ENCODE peak calls at places on chromosomes 13 and 19, in nine cellular contexts. G is T-helper 17 cell; A is effector memory CD4-positive, alpha-beta T cell; R is uterus; L is tibial artery; I is psoas muscle; W is fibroblast of lung; H is mesenchymal stem cell; B is left ventricle myocardium inferior. S is an unnamed sample.
A peak's percentile ranks its signal among the peaks of the same experiment; 100 is the strongest.

GRCh38 chr19:40365613-40366401 is 17.3 kb downstream of the PLD3 start:
- DNase-seq in G (no peak), A (no peak), R (peak; percentile 74), L (peak; percentile 79), I (no peak), W (peak; percentile 61), H (peak; percentile 86), B (peak; percentile 58), S (no peak)

GRCh38 chr19:48190288-48191284 is 20.1 kb downstream of the ZSWIM9 start:
- DNase-seq in G (no peak), A (peak; percentile 54), R (no peak), L (peak; percentile 10), I (no peak), W (peak; percentile 96), H (peak; percentile 64), B (no peak), S (peak; percentile 93)

GRCh38 chr13:113338451-113338850 is 25.5 kb downstream of the GRTP1 start:
- DNase-seq in G (no peak), A (no peak), R (no peak), L (no peak), I (no peak), W (no peak), H (no peak), B (no peak), S (no peak)

GRCh38 chr13:21999666-22000065 is 328.8 kb downstream of the FGF9 start:
- DNase-seq in G (no peak), A (no peak), R (no peak), L (no peak), I (no peak), W (no peak), H (no peak), B (no peak), S (no peak)

GRCh38 chr13:43270043-43270830 is 246.9 kb downstream of the DNAJC15 start:
- DNase-seq in G (no peak), A (no peak), R (no peak), L (no peak), I (no peak), W (peak; percentile 62), H (peak; percentile 37), B (no peak), S (no peak)

GRCh38 chr19:44807652-44808462 is 1.0 kb upstream of the BCAM start:
- DNase-seq in G (no peak), A (no peak), R (no peak), L (no peak), I (no peak), W (peak; percentile 60), H (peak; percentile 65), B (no peak), S (peak; percentile 98)

GRCh38 chr19:4800591-4801081 is 9.1 kb downstream of the FEM1A start:
- DNase-seq in G (no peak), A (no peak), R (no peak), L (no peak), I (peak; percentile 96), W (no peak), H (no peak), B (no peak), S (peak; percentile 74)

GRCh38 chr19:27733551-27734266 is 1479.2 kb downstream of the UQCRFS1 start:
- DNase-seq in G (no peak), A (no peak), R (no peak), L (no peak), I (no peak), W (peak; percentile 28), H (no peak), B (no peak), S (no peak)

GRCh38 chr13:20826810-20827560 is 53.2 kb upstream of the EEF1AKMT1 start:
- DNase-seq in G (no peak), A (no peak), R (no peak), L (no peak), I (no peak), W (peak; percentile 54), H (no peak), B (no peak), S (no peak)

GRCh38 chr19:4454952-4455738 is 2.4 kb downstream of the UBXN6 start:
- DNase-seq in G (no peak), A (no peak), R (peak; percentile 69), L (no peak), I (peak; percentile 70), W (peak; percentile 26), H (peak; percentile 37), B (no peak), S (no peak)

GRCh38 chr13:84925443-84925842 is 873.8 kb downstream of the SLITRK6 start:
- DNase-seq in G (no peak), A (no peak), R (no peak), L (no peak), I (no peak), W (peak; percentile 27), H (peak; percentile 40), B (no peak), S (no peak)

GRCh38 chr13:28464861-28465260 is 30.1 kb downstream of the FLT1 start:
- DNase-seq in G (no peak), A (no peak), R (no peak), L (no peak), I (no peak), W (no peak), H (no peak), B (no peak), S (no peak)

GRCh38 chr13:33053397-33054066 is 37.3 kb downstream of the KL start:
- DNase-seq in G (no peak), A (no peak), R (no peak), L (no peak), I (no peak), W (peak; percentile 81), H (no peak), B (no peak), S (peak; percentile 63)

GRCh38 chr19:44303976-44304568 is 753 bp downstream of the ZNF235 start:
- DNase-seq in G (no peak), A (no peak), R (no peak), L (no peak), I (no peak), W (peak; percentile 46), H (peak; percentile 60), B (no peak), S (peak; percentile 19)

GRCh38 chr19:52622261-52622660 is 15.9 kb downstream of the ZNF83 start:
- DNase-seq in G (no peak), A (no peak), R (no peak), L (no peak), I (no peak), W (no peak), H (no peak), B (no peak), S (peak; percentile 26)

GRCh38 chr19:12453495-12453894 is 12.7 kb upstream of the ZNF443 start:
- DNase-seq in G (no peak), A (no peak), R (no peak), L (no peak), I (no peak), W (no peak), H (no peak), B (no peak), S (no peak)

GRCh38 chr13:32878172-32878571 is 138.1 kb upstream of the KL start:
- DNase-seq in G (no peak), A (no peak), R (no peak), L (no peak), I (no peak), W (peak; percentile 71), H (peak; percentile 33), B (no peak), S (no peak)

GRCh38 chr13:50721664-50721976 is 121.9 kb downstream of the DLEU7 start:
- DNase-seq in G (no peak), A (no peak), R (no peak), L (no peak), I (no peak), W (no peak), H (no peak), B (no peak), S (no peak)

GRCh38 chr13:76474356-76474755 is 411.8 kb downstream of the KCTD12 start:
- DNase-seq in G (no peak), A (no peak), R (no peak), L (no peak), I (no peak), W (no peak), H (no peak), B (no peak), S (no peak)

GRCh38 chr19:36449059-36449670 is 30.7 kb upstream of the ZFP82 start:
- DNase-seq in G (no peak), A (no peak), R (no peak), L (no peak), I (no peak), W (no peak), H (peak; percentile 1), B (no peak), S (no peak)
- H3K9me3 ChIP-seq in G (peaks cover 41% of the 10 kb centered on the region), A (peaks cover 50% of the 10 kb centered on the region), R (no peaks in the 10 kb centered on the region), L (no peaks in the 10 kb centered on the region), I (peaks cover 97% of the 10 kb centered on the region), W (no peaks in the 10 kb centered on the region), H (peaks cover 92% of the 10 kb centered on the region), B (peaks cover 100% of the 10 kb centered on the region), S (peaks cover 54% of the 10 kb centered on the region)

DNA sequence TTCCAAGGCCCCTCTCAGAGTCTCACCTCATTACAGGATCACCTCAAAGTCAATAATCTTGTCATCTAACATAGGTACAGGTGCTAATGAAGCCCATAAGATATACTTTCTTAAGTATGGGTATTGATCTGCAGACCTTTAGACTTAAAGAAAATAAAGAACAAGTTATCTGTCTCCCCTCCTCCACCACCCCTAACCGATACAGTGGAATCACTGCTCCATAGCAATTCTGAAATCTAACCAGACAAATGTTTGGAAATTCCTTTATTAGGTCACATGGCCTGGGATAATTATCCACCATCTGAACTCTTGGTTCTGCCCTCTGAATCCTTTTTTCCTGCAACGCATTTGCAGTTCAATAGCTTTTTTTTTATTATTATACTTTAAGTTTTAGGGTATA is 4.5 kb upstream of the ZNF470 start:
- DNase-seq in G (no peak), A (no peak), R (no peak), L (no peak), I (no peak), W (no peak), H (no peak), B (no peak), S (no peak)
- H3K9me3 ChIP-seq in G (peaks cover 29% of the 10 kb centered on the region), A (peaks cover 49% of the 10 kb centered on the region), R (no peaks in the 10 kb centered on the region), L (peaks cover 21% of the 10 kb centered on the region), I (peaks cover 79% of the 10 kb centered on the region), W (no peaks in the 10 kb centered on the region), H (peaks cover 87% of the 10 kb centered on the region), B (peaks cover 90% of the 10 kb centered on the region), S (peaks cover 26% of the 10 kb centered on the region)

GRCh38 chr19:19871932-19872331 is 6.2 kb downstream of the ZNF253 start:
- DNase-seq in G (no peak), A (no peak), R (no peak), L (no peak), I (no peak), W (no peak), H (no peak), B (no peak), S (no peak)

GRCh38 chr19:19873381-19873780 is 7.7 kb downstream of the ZNF253 start:
- DNase-seq in G (no peak), A (no peak), R (no peak), L (no peak), I (no peak), W (peak; percentile 35), H (no peak), B (no peak), S (no peak)
- H3K9me3 ChIP-seq in G (no peaks in the 10 kb centered on the region), A (no peaks in the 10 kb centered on the region), R (no peaks in the 10 kb centered on the region), L (no peaks in the 10 kb centered on the region), I (peaks cover 3% of the 10 kb centered on the region), W (no peaks in the 10 kb centered on the region), H (peaks cover 64% of the 10 kb centered on the region), B (no peaks in the 10 kb centered on the region), S (peaks cover 8% of the 10 kb centered on the region)

GRCh38 chr19:19674315-19674714 is 5.7 kb downstream of the ZNF101 start:
- DNase-seq in G (no peak), A (no peak), R (no peak), L (peak; percentile 17), I (no peak), W (no peak), H (no peak), B (no peak), S (no peak)

GRCh38 chr19:19677579-19677978 is 8.9 kb downstream of the ZNF101 start:
- DNase-seq in G (no peak), A (no peak), R (no peak), L (peak; percentile 51), I (no peak), W (no peak), H (no peak), B (no peak), S (no peak)

GRCh38 chr19:19679176-19680073 is 10.8 kb downstream of the ZNF101 start:
- DNase-seq in G (no peak), A (no peak), R (no peak), L (no peak), I (no peak), W (no peak), H (no peak), B (no peak), S (no peak)
- H3K9me3 ChIP-seq in G (peaks cover 43% of the 10 kb centered on the region), A (peaks cover 58% of the 10 kb centered on the region), R (no peaks in the 10 kb centered on the region), L (no peaks in the 10 kb centered on the region), I (peaks cover 8% of the 10 kb centered on the region), W (no peaks in the 10 kb centered on the region), H (peaks cover 88% of the 10 kb centered on the region), B (peaks cover 52% of the 10 kb centered on the region), S (peaks cover 37% of the 10 kb centered on the region)

S was measured in Caco-2.